ENCODE peak calls at places on chromosomes 6 and 20, in six cellular contexts. T, B, G, E, J and D are unnamed samples.
A peak's percentile ranks its signal among the peaks of the same experiment; 100 is the strongest.

GRCh38 chr6:123105561-123105960 is 109.5 kb downstream of the CLVS2 start:
- DNase-seq in T (no peak), B (no peak), G (no peak), E (no peak), J (no peak), D (no peak)

GRCh38 chr20:21180248-21180647 is 54.4 kb downstream of the KIZ start:
- DNase-seq in T (no peak), B (no peak), G (no peak), E (no peak), J (no peak), D (no peak)

GRCh38 chr6:161204866-161205557 is 68.8 kb downstream of the AGPAT4 start:
- DNase-seq in T (no peak), B (no peak), G (no peak), E (no peak), J (peak; percentile 28), D (no peak)

GRCh38 chr6:34248198-34248726 is 544 bp downstream of the SMIM29 start:
- DNase-seq in T (peak; percentile 87), B (peak; percentile 64), G (peak; percentile 85), E (no peak), J (peak; percentile 72), D (no peak)

GRCh38 chr20:23841693-23842092 is 15.2 kb upstream of the CST2 start:
- DNase-seq in T (no peak), B (no peak), G (no peak), E (no peak), J (no peak), D (no peak)

GRCh38 chr6:161001421-161001820 is 9.9 kb downstream of the MAP3K4 start:
- DNase-seq in T (no peak), B (peak; percentile 27), G (no peak), E (no peak), J (no peak), D (no peak)

GRCh38 chr6:165922309-165922794 is 245.3 kb downstream of the TBXT start:
- DNase-seq in T (no peak), B (no peak), G (no peak), E (no peak), J (peak; percentile 8), D (no peak)

GRCh38 chr6:109336221-109336955 is 45.9 kb downstream of the CD164 start:
- DNase-seq in T (no peak), B (peak; percentile 72), G (no peak), E (no peak), J (peak; percentile 47), D (peak; percentile 83)

GRCh38 chr6:139855741-139856206 is 481.3 kb upstream of the CITED2 start:
- DNase-seq in T (no peak), B (no peak), G (no peak), E (no peak), J (peak; percentile 45), D (no peak)

GRCh38 chr6:148671085-148671484 is 75.7 kb upstream of the UST start:
- DNase-seq in T (no peak), B (no peak), G (no peak), E (no peak), J (no peak), D (no peak)

GRCh38 chr6:10315034-10315433 is 99.8 kb downstream of the TFAP2A start:
- DNase-seq in T (no peak), B (no peak), G (no peak), E (no peak), J (no peak), D (no peak)

GRCh38 chr6:15148356-15149058 is 97.4 kb upstream of the JARID2 start:
- DNase-seq in T (no peak), B (peak; percentile 3), G (no peak), E (no peak), J (peak; percentile 78), D (peak; percentile 93)

GRCh38 chr6:137699036-137699683 is 167.9 kb upstream of the TNFAIP3 start:
- DNase-seq in T (no peak), B (peak; percentile 28), G (no peak), E (no peak), J (peak; percentile 68), D (peak; percentile 26)

GRCh38 chr20:4069741-4070140 is 54.4 kb upstream of the RNF24 start:
- DNase-seq in T (no peak), B (no peak), G (no peak), E (no peak), J (peak; percentile 70), D (peak; percentile 41)

GRCh38 chr6:167856999-167857660 is 30.4 kb downstream of the AFDN start:
- DNase-seq in T (no peak), B (no peak), G (no peak), E (no peak), J (peak; percentile 36), D (peak; percentile 47)

GRCh38 chr6:167855825-167856425 is 29.2 kb downstream of the AFDN start:
- DNase-seq in T (no peak), B (no peak), G (no peak), E (no peak), J (peak; percentile 96), D (peak; percentile 92)

GRCh38 chr6:167858842-167859520 is 32.3 kb downstream of the AFDN start:
- DNase-seq in T (no peak), B (no peak), G (no peak), E (no peak), J (no peak), D (no peak)

GRCh38 chr6:167856474-167856873 is 29.8 kb downstream of the AFDN start:
- DNase-seq in T (no peak), B (no peak), G (no peak), E (no peak), J (no peak), D (no peak)

GRCh38 chr6:167858086-167858591 is 31.4 kb downstream of the AFDN start:
- DNase-seq in T (no peak), B (peak; percentile 16), G (no peak), E (no peak), J (peak; percentile 80), D (no peak)
- H3K4me1 ChIP-seq in T (peaks cover 2% of the 10 kb centered on the region), B (peaks cover 65% of the 10 kb centered on the region), G (peaks cover 39% of the 10 kb centered on the region), E (no peaks in the 10 kb centered on the region), J (peaks cover 40% of the 10 kb centered on the region), D (peaks cover 35% of the 10 kb centered on the region)

DNA sequence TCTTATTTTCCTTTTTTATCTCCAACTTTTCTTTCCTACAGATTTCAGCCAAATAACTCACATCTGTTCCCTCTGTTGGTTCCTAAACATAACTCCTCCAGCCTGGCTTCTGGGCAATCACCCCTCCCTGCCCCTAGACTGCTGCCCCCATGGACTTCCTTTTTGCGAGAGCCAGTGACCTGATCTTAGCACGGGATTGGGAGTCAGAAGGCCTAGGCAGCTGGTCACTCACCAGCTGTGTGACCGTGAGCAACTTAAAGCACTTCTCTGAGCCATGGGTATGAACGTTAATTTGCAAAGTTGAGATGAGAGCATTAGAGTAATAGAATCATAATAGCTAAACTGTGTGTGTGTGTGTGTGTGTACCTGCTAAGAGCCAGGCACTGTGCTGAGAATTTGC is 4.5 kb upstream of the MMP9 start:
- DNase-seq in T (no peak), B (peak; percentile 49), G (no peak), E (no peak), J (no peak), D (no peak)
- H3K4me1 ChIP-seq in T (no peaks in the 10 kb centered on the region), B (no peaks in the 10 kb centered on the region), G (no peaks in the 10 kb centered on the region), E (peaks cover 72% of the 10 kb centered on the region), J (no peaks in the 10 kb centered on the region), D (peaks cover 25% of the 10 kb centered on the region)

DNA sequence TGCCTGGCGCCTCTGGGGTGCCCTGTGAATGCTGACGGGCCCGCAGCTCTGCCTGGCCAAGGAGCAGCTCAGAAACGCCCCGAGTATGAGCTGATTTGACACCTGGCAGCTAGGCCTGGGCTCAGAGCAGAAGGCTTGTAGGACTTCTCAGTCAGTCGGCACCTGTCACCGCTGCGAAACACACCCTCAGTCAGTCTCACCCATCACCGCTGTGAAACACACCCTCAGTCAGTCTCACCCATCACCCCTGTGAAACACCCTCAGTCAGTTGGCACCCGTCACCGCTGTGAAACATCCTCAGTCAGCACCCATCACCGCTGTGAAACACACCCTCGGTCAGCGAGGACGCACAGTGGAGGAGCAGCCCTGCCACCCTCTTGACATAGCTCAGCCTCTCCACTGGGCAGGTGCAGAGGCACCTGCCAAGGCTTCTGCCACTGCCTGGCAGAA is 109.0 kb downstream of the PSMB1 start:
- DNase-seq in T (peak; percentile 57), B (no peak), G (peak; percentile 54), E (no peak), J (no peak), D (no peak)
- H3K4me1 ChIP-seq in T (no peaks in the 10 kb centered on the region), B (no peaks in the 10 kb centered on the region), G (peaks cover 16% of the 10 kb centered on the region), E (no peaks in the 10 kb centered on the region), J (peaks cover 1% of the 10 kb centered on the region), D (peaks cover 1% of the 10 kb centered on the region)

GRCh38 chr6:35722121-35722761 is 14.6 kb upstream of the ARMC12 start:
- DNase-seq in T (no peak), B (peak; percentile 80), G (peak; percentile 94), E (no peak), J (no peak), D (no peak)
- H3K4me1 ChIP-seq in T (peaks cover 5% of the 10 kb centered on the region), B (peaks cover 62% of the 10 kb centered on the region), G (peaks cover 56% of the 10 kb centered on the region), E (peaks cover 73% of the 10 kb centered on the region), J (peaks cover 16% of the 10 kb centered on the region), D (peaks cover 33% of the 10 kb centered on the region)

DNA sequence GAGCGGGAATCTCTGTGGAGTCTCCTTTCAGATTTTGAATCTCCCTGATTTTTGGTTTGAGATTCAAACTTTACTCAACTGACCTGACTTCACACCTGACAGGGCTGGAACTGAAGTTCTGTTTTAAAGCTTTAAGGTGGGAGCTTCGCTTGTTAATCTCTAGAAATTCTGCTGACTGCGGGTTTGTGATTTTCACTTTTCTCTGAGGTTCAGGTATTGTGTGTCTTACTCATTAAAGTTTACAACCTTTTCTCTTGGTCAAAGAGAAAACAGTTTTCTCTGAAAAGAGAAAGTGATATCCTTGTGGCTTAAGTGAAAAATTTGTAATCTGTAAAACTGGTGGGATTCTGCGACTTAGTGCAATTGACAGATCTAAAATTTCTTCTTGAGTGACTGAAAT is 20.7 kb upstream of the IGF2R start:
- DNase-seq in T (no peak), B (no peak), G (no peak), E (no peak), J (no peak), D (no peak)
- H3K4me1 ChIP-seq in T (no peaks in the 10 kb centered on the region), B (no peaks in the 10 kb centered on the region), G (peaks cover 8% of the 10 kb centered on the region), E (no peaks in the 10 kb centered on the region), J (peaks cover under 1% of the 10 kb centered on the region), D (no peaks in the 10 kb centered on the region)